ENCODE peak calls at places on chromosomes 1 and 21, in five cellular contexts. One of them, this sample, is unnamed.

GRCh38 chr1:235898126-235898525 is 31.4 kb upstream of the LYST start:
- DNase-seq in right cardiac atrium: no peak
- DNase-seq in pancreas: no peak
- DNase-seq in T-cell: no peak
- DNase-seq in EH: peak
- DNase-seq in this sample: no peak

GRCh38 chr1:53661496-53661895 is 77.5 kb downstream of the GLIS1 start:
- DNase-seq in right cardiac atrium: no peak
- DNase-seq in pancreas: no peak
- DNase-seq in T-cell: no peak
- DNase-seq in EH: no peak
- DNase-seq in this sample: no peak

GRCh38 chr1:246213947-246214346 is 293.1 kb downstream of the SMYD3 start:
- DNase-seq in right cardiac atrium: no peak
- DNase-seq in pancreas: no peak
- DNase-seq in T-cell: no peak
- DNase-seq in EH: peak
- DNase-seq in this sample: no peak

GRCh38 chr21:34614443-34614692 is 545 bp downstream of the RCAN1 start:
- DNase-seq in right cardiac atrium: no peak
- DNase-seq in pancreas: no peak
- DNase-seq in T-cell: no peak
- DNase-seq in EH: no peak
- DNase-seq in this sample: no peak

GRCh38 chr1:30907641-30908445 is 715 bp downstream of the SDC3 start:
- DNase-seq in right cardiac atrium: peak
- DNase-seq in pancreas: no peak
- DNase-seq in T-cell: no peak
- DNase-seq in EH: no peak
- DNase-seq in this sample: no peak

GRCh38 chr1:16138772-16139221 is 17.1 kb downstream of the EPHA2 start:
- DNase-seq in right cardiac atrium: peak
- DNase-seq in pancreas: no peak
- DNase-seq in T-cell: no peak
- DNase-seq in EH: peak
- DNase-seq in this sample: no peak

GRCh38 chr1:116232989-116233514 is 121.9 kb downstream of the MAB21L3 start:
- DNase-seq in right cardiac atrium: no peak
- DNase-seq in pancreas: peak
- DNase-seq in T-cell: peak
- DNase-seq in EH: no peak
- DNase-seq in this sample: peak

GRCh38 chr1:119956306-119956705 is 60.0 kb upstream of the ADAM30 start:
- DNase-seq in right cardiac atrium: no peak
- DNase-seq in pancreas: no peak
- DNase-seq in T-cell: no peak
- DNase-seq in EH: peak
- DNase-seq in this sample: no peak

GRCh38 chr1:45685308-45686080 is 839 bp downstream of the GPBP1L1 start:
- DNase-seq in right cardiac atrium: no peak
- DNase-seq in pancreas: no peak
- DNase-seq in T-cell: no peak
- DNase-seq in EH: peak
- DNase-seq in this sample: no peak

GRCh38 chr1:198165927-198166647 is 9.3 kb downstream of the NEK7 start:
- DNase-seq in right cardiac atrium: no peak
- DNase-seq in pancreas: no peak
- DNase-seq in T-cell: no peak
- DNase-seq in EH: no peak
- DNase-seq in this sample: no peak

GRCh38 chr1:116115476-116115875 is 4.3 kb downstream of the MAB21L3 start:
- DNase-seq in right cardiac atrium: no peak
- DNase-seq in pancreas: no peak
- DNase-seq in T-cell: no peak
- DNase-seq in EH: peak
- DNase-seq in this sample: peak